ENCODE peak calls at places on chromosomes 6 and 20, in seven cellular contexts. Y, B, X, F, E, V and U are unnamed samples.

GRCh38 chr6:215335-216034 is 76.8 kb upstream of the DUSP22 start:
- DNase-seq in Y (no peak), B (no peak), X (no peak), F (no peak), E (no peak), V (peak), U (no peak)

GRCh38 chr6:135535989-135536414 is 38.5 kb upstream of the AHI1 start:
- DNase-seq in Y (peak), B (no peak), X (no peak), F (peak), E (no peak), V (peak), U (no peak)

GRCh38 chr6:69780585-69781178 is 16.1 kb downstream of the LMBRD1 start:
- DNase-seq in Y (no peak), B (no peak), X (no peak), F (no peak), E (no peak), V (peak), U (no peak)

GRCh38 chr6:27599859-27600532 is 127.1 kb upstream of the ZNF184 start:
- DNase-seq in Y (no peak), B (no peak), X (no peak), F (no peak), E (no peak), V (no peak), U (no peak)

GRCh38 chr6:55696041-55696440 is 117.0 kb upstream of the HMGCLL1 start:
- DNase-seq in Y (no peak), B (no peak), X (no peak), F (no peak), E (no peak), V (no peak), U (no peak)

GRCh38 chr6:22333802-22334201 is 37.0 kb upstream of the PRL start:
- DNase-seq in Y (no peak), B (no peak), X (no peak), F (no peak), E (no peak), V (no peak), U (no peak)

GRCh38 chr6:4280031-4280430 is 144.7 kb upstream of the ECI2 start:
- DNase-seq in Y (no peak), B (no peak), X (no peak), F (no peak), E (no peak), V (no peak), U (no peak)

GRCh38 chr6:168169624-168170023 is 90.6 kb upstream of the FRMD1 start:
- DNase-seq in Y (no peak), B (no peak), X (peak), F (no peak), E (no peak), V (no peak), U (peak)

GRCh38 chr20:36784900-36785299 is 11.3 kb upstream of the DSN1 start:
- DNase-seq in Y (no peak), B (no peak), X (no peak), F (no peak), E (no peak), V (no peak), U (no peak)

GRCh38 chr6:35417979-35418661 is 34.0 kb upstream of the FANCE start:
- DNase-seq in Y (no peak), B (no peak), X (no peak), F (no peak), E (no peak), V (no peak), U (no peak)
- TF ChIP-seq CTCF in Y (no peak), B (no peak), X (no peak), F (no peak), E (no peak), V (no peak), U (no peak)

GRCh38 chr6:145735356-145736165 is at the start of gene EPM2A:
- DNase-seq in Y (peak), B (peak), X (peak), F (peak), E (peak), V (peak), U (peak)
- TF ChIP-seq CTCF in Y (no peak), B (no peak), X (no peak), F (no peak), E (no peak), V (no peak), U (no peak)

GRCh38 chr6:125781307-125781868 is 9.4 kb upstream of the NCOA7 start:
- DNase-seq in Y (no peak), B (no peak), X (no peak), F (no peak), E (peak), V (peak), U (no peak)
- TF ChIP-seq CTCF in Y (no peak), B (peak), X (no peak), F (no peak), E (no peak), V (peak), U (peak)

GRCh38 chr6:43974643-43975235 is 152.5 kb downstream of the MRPL14 start:
- DNase-seq in Y (no peak), B (no peak), X (no peak), F (no peak), E (no peak), V (peak), U (no peak)
- TF ChIP-seq CTCF in Y (no peak), B (no peak), X (no peak), F (no peak), E (no peak), V (no peak), U (no peak)

GRCh38 chr6:95159557-95159956 is 417.8 kb upstream of the MANEA start:
- DNase-seq in Y (no peak), B (no peak), X (no peak), F (no peak), E (no peak), V (no peak), U (no peak)
- TF ChIP-seq CTCF in Y (no peak), B (no peak), X (no peak), F (no peak), E (no peak), V (no peak), U (no peak)

GRCh38 chr20:2866236-2866635 is 7.0 kb upstream of the PTPRA start:
- DNase-seq in Y (no peak), B (no peak), X (no peak), F (no peak), E (no peak), V (no peak), U (no peak)

GRCh38 chr20:2864626-2865025 is 8.7 kb upstream of the PTPRA start:
- DNase-seq in Y (no peak), B (no peak), X (no peak), F (no peak), E (no peak), V (no peak), U (no peak)

GRCh38 chr20:2865101-2865500 is 8.2 kb upstream of the PTPRA start:
- DNase-seq in Y (no peak), B (no peak), X (no peak), F (no peak), E (no peak), V (no peak), U (no peak)

GRCh38 chr20:2867081-2867860 is 6.0 kb upstream of the PTPRA start:
- DNase-seq in Y (no peak), B (no peak), X (no peak), F (no peak), E (no peak), V (no peak), U (no peak)

GRCh38 chr20:2865630-2866029 is 7.7 kb upstream of the PTPRA start:
- DNase-seq in Y (no peak), B (no peak), X (no peak), F (no peak), E (no peak), V (no peak), U (no peak)
- TF ChIP-seq CTCF in Y (no peak), B (no peak), X (peak), F (no peak), E (no peak), V (peak), U (no peak)

GRCh38 chr20:15642676-15643075 is 930.6 kb downstream of the KIF16B start:
- DNase-seq in Y (no peak), B (no peak), X (no peak), F (no peak), E (no peak), V (peak), U (no peak)

GRCh38 chr20:15642099-15642498 is 931.1 kb downstream of the KIF16B start:
- DNase-seq in Y (no peak), B (no peak), X (no peak), F (no peak), E (no peak), V (no peak), U (no peak)

GRCh38 chr20:15638781-15639180 is 934.5 kb downstream of the KIF16B start:
- DNase-seq in Y (no peak), B (no peak), X (no peak), F (no peak), E (no peak), V (no peak), U (no peak)

GRCh38 chr20:15637971-15638754 is 935.1 kb downstream of the KIF16B start:
- DNase-seq in Y (peak), B (no peak), X (peak), F (no peak), E (no peak), V (peak), U (no peak)

GRCh38 chr20:15639839-15640238 is 933.4 kb downstream of the KIF16B start:
- DNase-seq in Y (no peak), B (no peak), X (no peak), F (no peak), E (no peak), V (no peak), U (no peak)
- TF ChIP-seq CTCF in Y (no peak), B (no peak), X (no peak), F (no peak), E (no peak), V (no peak), U (no peak)

GRCh38 chr6:7669742-7670141 is 56.2 kb upstream of the BMP6 start:
- DNase-seq in Y (no peak), B (no peak), X (no peak), F (no peak), E (no peak), V (peak), U (no peak)
- TF ChIP-seq CTCF in Y (no peak), B (no peak), X (peak), F (no peak), E (no peak), V (peak), U (no peak)